ENCODE peak calls at places on chromosome 19, in nine cellular contexts. I is fibroblast of lung, Z is adrenal gland, C is right lobe of liver, F is left ventricle myocardium inferior, P is heart right ventricle, D is cardiac muscle cell, J is ascending aorta, H is colonic mucosa. R is an unnamed sample.

GRCh38 chr19:38733493-38734175 is 10.6 kb downstream of the CAPN12 start:
- DNase-seq in I (no peak), Z (peak), C (peak), F (no peak), P (no peak), D (no peak), J (peak), H (peak), R (no peak)

GRCh38 chr19:5154129-5154798 is 185.4 kb downstream of the KDM4B start:
- DNase-seq in I (no peak), Z (no peak), C (peak), F (no peak), P (no peak), D (peak), J (peak), H (peak), R (peak)

GRCh38 chr19:39809368-39809767 is 24.6 kb downstream of the DYRK1B start:
- DNase-seq in I (no peak), Z (no peak), C (no peak), F (no peak), P (no peak), D (no peak), J (no peak), H (no peak), R (no peak)

GRCh38 chr19:29809795-29810503 is 1.8 kb upstream of the CCNE1 start:
- DNase-seq in I (no peak), Z (no peak), C (peak), F (no peak), P (no peak), D (no peak), J (no peak), H (no peak), R (no peak)

GRCh38 chr19:33470040-33470330 is 51.6 kb downstream of the PEPD start:
- DNase-seq in I (no peak), Z (no peak), C (peak), F (no peak), P (no peak), D (no peak), J (no peak), H (no peak), R (no peak)

GRCh38 chr19:31140717-31141116 is 208.5 kb downstream of the TSHZ3 start:
- DNase-seq in I (no peak), Z (no peak), C (no peak), F (no peak), P (no peak), D (peak), J (no peak), H (no peak), R (no peak)

GRCh38 chr19:7013678-7014077 is 7.6 kb downstream of the MBD3L2B start:
- DNase-seq in I (no peak), Z (no peak), C (no peak), F (no peak), P (no peak), D (peak), J (no peak), H (peak), R (no peak)

GRCh38 chr19:19552811-19553210 is 14.7 kb downstream of the CILP2 start:
- DNase-seq in I (peak), Z (no peak), C (no peak), F (no peak), P (no peak), D (peak), J (no peak), H (no peak), R (no peak)

GRCh38 chr19:48415395-48415794 is 21.9 kb downstream of the GRIN2D start:
- DNase-seq in I (peak), Z (peak), C (peak), F (peak), P (peak), D (peak), J (peak), H (peak), R (no peak)

GRCh38 chr19:6509118-6509971 is 7.2 kb upstream of the TUBB4A start:
- DNase-seq in I (no peak), Z (peak), C (peak), F (peak), P (no peak), D (no peak), J (no peak), H (no peak), R (no peak)

GRCh38 chr19:57302727-57303401 is 17.4 kb upstream of the ZNF543 start:
- DNase-seq in I (no peak), Z (no peak), C (no peak), F (no peak), P (no peak), D (peak), J (no peak), H (no peak), R (no peak)

GRCh38 chr19:56119585-56119978 is 1.5 kb downstream of the ZNF787 start:
- DNase-seq in I (no peak), Z (peak), C (no peak), F (no peak), P (no peak), D (no peak), J (no peak), H (peak), R (no peak)

GRCh38 chr19:50962245-50962644 is 7.1 kb downstream of the KLK6 start:
- DNase-seq in I (no peak), Z (no peak), C (no peak), F (no peak), P (no peak), D (no peak), J (no peak), H (no peak), R (no peak)

GRCh38 chr19:10566658-10567410 is 1.0 kb upstream of the KRI1 start:
- DNase-seq in I (no peak), Z (peak), C (no peak), F (no peak), P (no peak), D (no peak), J (peak), H (peak), R (peak)

GRCh38 chr19:28426902-28427232 is 786.1 kb downstream of the UQCRFS1 start:
- DNase-seq in I (peak), Z (no peak), C (no peak), F (no peak), P (no peak), D (peak), J (no peak), H (no peak), R (no peak)

GRCh38 chr19:9673912-9674668 is 810 bp downstream of the ZNF562 start:
- DNase-seq in I (no peak), Z (no peak), C (no peak), F (no peak), P (no peak), D (no peak), J (no peak), H (peak), R (no peak)

GRCh38 chr19:38046254-38047047 is 139.4 kb downstream of the SIPA1L3 start:
- DNase-seq in I (no peak), Z (no peak), C (no peak), F (no peak), P (no peak), D (no peak), J (no peak), H (peak), R (no peak)

GRCh38 chr19:49983645-49984229 is 22.8 kb upstream of the SIGLEC11 start:
- DNase-seq in I (peak), Z (peak), C (no peak), F (peak), P (peak), D (peak), J (peak), H (peak), R (no peak)

GRCh38 chr19:58001895-58002369 is 688 bp downstream of the ZNF606 start:
- DNase-seq in I (peak), Z (peak), C (no peak), F (no peak), P (no peak), D (no peak), J (no peak), H (peak), R (no peak)

GRCh38 chr19:9875796-9876195 is 40.7 kb downstream of the PIN1 start:
- DNase-seq in I (no peak), Z (no peak), C (no peak), F (no peak), P (no peak), D (no peak), J (no peak), H (no peak), R (no peak)

GRCh38 chr19:49436381-49437017 is 4.8 kb downstream of the SLC17A7 start:
- DNase-seq in I (no peak), Z (no peak), C (no peak), F (no peak), P (no peak), D (no peak), J (no peak), H (peak), R (no peak)

GRCh38 chr19:35040826-35041547 is 534 bp upstream of the HPN start:
- DNase-seq in I (peak), Z (peak), C (peak), F (peak), P (peak), D (peak), J (peak), H (peak), R (no peak)

GRCh38 chr19:48271531-48272151 is 1.8 kb downstream of the ZNF114 start:
- DNase-seq in I (peak), Z (peak), C (no peak), F (peak), P (peak), D (peak), J (peak), H (peak), R (no peak)

GRCh38 chr19:36489920-36490415 is 607 bp upstream of the ZNF566 start:
- DNase-seq in I (peak), Z (peak), C (no peak), F (peak), P (no peak), D (peak), J (peak), H (peak), R (peak)

GRCh38 chr19:48247212-48247611 is 8.5 kb downstream of the CARD8 start:
- DNase-seq in I (no peak), Z (no peak), C (no peak), F (no peak), P (no peak), D (no peak), J (no peak), H (no peak), R (no peak)

GRCh38 chr19:3982701-3983541 is 2.3 kb downstream of the EEF2 start:
- DNase-seq in I (peak), Z (no peak), C (no peak), F (no peak), P (peak), D (peak), J (no peak), H (no peak), R (no peak)

GRCh38 chr19:55418185-55418584 is 10.6 kb upstream of the UBE2S start:
- DNase-seq in I (peak), Z (peak), C (no peak), F (no peak), P (peak), D (peak), J (no peak), H (peak), R (no peak)

GRCh38 chr19:3047307-3048189 is 14.7 kb downstream of the TLE5 start:
- DNase-seq in I (peak), Z (peak), C (peak), F (peak), P (peak), D (peak), J (peak), H (peak), R (peak)

GRCh38 chr19:47110521-47111080 is 3.0 kb downstream of the ZC3H4 start:
- DNase-seq in I (no peak), Z (no peak), C (no peak), F (no peak), P (no peak), D (no peak), J (no peak), H (peak), R (no peak)

GRCh38 chr19:50568321-50569022 is at the start of gene LRRC4B:
- DNase-seq in I (no peak), Z (no peak), C (peak), F (no peak), P (no peak), D (peak), J (no peak), H (no peak), R (no peak)

GRCh38 chr19:3358392-3358918 is 7.9 kb upstream of the NFIC start:
- DNase-seq in I (no peak), Z (no peak), C (no peak), F (no peak), P (no peak), D (no peak), J (no peak), H (no peak), R (peak)

GRCh38 chr19:29527500-29528328 is 1.9 kb downstream of the VSTM2B start:
- DNase-seq in I (no peak), Z (no peak), C (peak), F (no peak), P (no peak), D (no peak), J (no peak), H (no peak), R (no peak)

GRCh38 chr19:4976412-4977298 is 7.7 kb downstream of the KDM4B start:
- DNase-seq in I (peak), Z (peak), C (peak), F (peak), P (peak), D (peak), J (peak), H (peak), R (peak)

GRCh38 chr19:51418707-51419106 is 1.3 kb upstream of the SIGLEC10 start:
- DNase-seq in I (no peak), Z (no peak), C (no peak), F (no peak), P (no peak), D (no peak), J (no peak), H (no peak), R (no peak)

GRCh38 chr19:3899531-3900294 is 19.2 kb downstream of the ATCAY start:
- DNase-seq in I (no peak), Z (peak), C (no peak), F (no peak), P (no peak), D (no peak), J (peak), H (no peak), R (no peak)

GRCh38 chr19:24060687-24061356 is 26.2 kb upstream of the ZNF254 start:
- DNase-seq in I (no peak), Z (no peak), C (no peak), F (no peak), P (no peak), D (no peak), J (no peak), H (no peak), R (no peak)

GRCh38 chr19:6925801-6926751 is 38.7 kb downstream of the ADGRE1 start:
- DNase-seq in I (no peak), Z (no peak), C (no peak), F (no peak), P (no peak), D (no peak), J (no peak), H (no peak), R (no peak)

GRCh38 chr19:16068696-16069259 is 7.5 kb upstream of the TPM4 start:
- DNase-seq in I (no peak), Z (peak), C (peak), F (no peak), P (no peak), D (no peak), J (no peak), H (no peak), R (no peak)

GRCh38 chr19:16064209-16064889 is 11.9 kb upstream of the TPM4 start:
- DNase-seq in I (no peak), Z (no peak), C (no peak), F (no peak), P (no peak), D (no peak), J (peak), H (no peak), R (no peak)

GRCh38 chr19:16069813-16070365 is 6.4 kb upstream of the TPM4 start:
- DNase-seq in I (no peak), Z (peak), C (peak), F (no peak), P (no peak), D (no peak), J (peak), H (no peak), R (no peak)

GRCh38 chr19:16067205-16067938 is 8.9 kb upstream of the TPM4 start:
- DNase-seq in I (peak), Z (peak), C (peak), F (no peak), P (peak), D (peak), J (peak), H (peak), R (peak)

DNA sequence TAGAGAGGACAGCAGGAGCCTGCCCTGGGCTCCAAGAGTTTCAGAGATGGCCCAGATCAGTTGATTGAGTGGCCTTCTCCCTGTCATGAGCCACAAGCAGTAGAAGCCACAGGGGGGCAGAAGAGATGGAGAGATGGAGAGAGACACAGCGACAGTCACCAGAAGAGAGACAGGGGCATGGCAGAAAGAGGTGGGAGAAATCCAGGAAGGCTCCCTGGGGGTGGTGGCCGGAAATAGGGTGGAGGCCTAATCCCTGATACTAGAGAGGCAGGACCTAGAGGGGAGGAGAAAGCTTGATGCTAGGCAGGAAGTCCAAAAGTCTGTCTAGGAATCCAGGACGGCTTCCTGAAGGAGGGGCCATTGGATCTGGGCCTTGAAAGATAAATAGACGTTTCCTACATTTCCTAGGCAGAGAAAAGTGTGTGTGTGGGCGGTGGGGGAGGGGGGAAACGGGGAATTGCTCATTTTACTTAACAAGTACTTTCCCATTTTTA is 9.6 kb upstream of the TPM4 start:
- DNase-seq in I (peak), Z (no peak), C (no peak), F (no peak), P (peak), D (peak), J (no peak), H (peak), R (no peak)
- TF ChIP-seq CTCF in I (peak), Z (peak), C (peak), F (peak), P (peak), D (no peak), J (no peak), H (peak), R (no peak)

GRCh38 chr19:13055213-13056051 is 47.2 kb downstream of the LYL1 start:
- DNase-seq in I (peak), Z (peak), C (no peak), F (peak), P (peak), D (peak), J (peak), H (no peak), R (peak)

GRCh38 chr19:13054605-13055212 is 47.9 kb downstream of the LYL1 start:
- DNase-seq in I (no peak), Z (no peak), C (no peak), F (peak), P (no peak), D (no peak), J (no peak), H (no peak), R (no peak)

GRCh38 chr19:13053238-13053637 is 49.4 kb downstream of the LYL1 start:
- DNase-seq in I (peak), Z (no peak), C (no peak), F (no peak), P (no peak), D (peak), J (no peak), H (no peak), R (no peak)

GRCh38 chr19:13052447-13053232 is 50.0 kb downstream of the LYL1 start:
- DNase-seq in I (no peak), Z (no peak), C (no peak), F (no peak), P (no peak), D (no peak), J (no peak), H (no peak), R (no peak)

GRCh38 chr19:13053761-13054604 is 48.7 kb downstream of the LYL1 start:
- DNase-seq in I (peak), Z (peak), C (peak), F (peak), P (peak), D (peak), J (peak), H (peak), R (peak)
- H3K27ac ChIP-seq in I (peak), Z (peak), C (peak), F (peak), P (peak), D (no peak), J (peak), H (peak), R (peak)

DNA sequence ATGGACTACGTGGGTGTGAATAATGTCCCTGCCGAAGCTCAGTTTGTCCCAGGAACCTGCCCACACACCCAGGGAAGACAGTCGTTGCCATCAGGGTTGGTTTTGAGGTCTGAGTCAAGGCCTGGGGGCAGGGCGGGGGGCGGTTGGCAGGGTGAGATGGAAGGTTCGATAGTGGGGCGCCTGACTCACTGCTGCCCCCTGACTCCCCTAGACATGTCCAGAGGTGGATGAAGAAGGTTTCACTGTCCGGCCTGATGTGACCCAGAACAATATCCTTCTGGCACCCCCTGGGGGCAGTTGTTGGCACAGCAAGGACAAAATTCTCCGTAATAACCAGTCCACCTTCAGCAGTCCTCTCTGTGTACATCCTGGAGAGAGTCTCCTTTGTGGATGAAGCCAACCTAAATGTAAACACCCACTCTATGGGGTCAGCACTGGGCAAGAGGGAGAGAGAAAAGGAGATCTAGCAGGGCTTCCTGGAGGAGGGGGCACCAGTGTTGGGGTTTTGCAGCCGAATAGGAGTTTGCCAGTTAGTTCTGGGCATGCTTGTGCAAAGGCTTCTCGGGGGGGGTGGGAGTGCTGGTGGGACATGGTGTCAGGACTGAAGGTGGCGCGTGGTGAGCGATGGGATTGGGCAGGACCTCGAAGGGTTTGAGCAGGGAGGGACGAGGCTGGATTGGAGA is 19.6 kb upstream of the B3GNT3 start:
- DNase-seq in I (no peak), Z (peak), C (no peak), F (no peak), P (no peak), D (peak), J (no peak), H (peak), R (no peak)
- TF ChIP-seq CTCF in I (peak), Z (peak), C (peak), F (peak), P (peak), D (peak), J (peak), H (peak), R (no peak)

GRCh38 chr19:1585243-1585580 is 7.5 kb downstream of the MBD3 start:
- DNase-seq in I (no peak), Z (no peak), C (no peak), F (no peak), P (no peak), D (no peak), J (no peak), H (no peak), R (no peak)

GRCh38 chr19:1591421-1592022 is 1.1 kb downstream of the MBD3 start:
- DNase-seq in I (no peak), Z (no peak), C (no peak), F (no peak), P (no peak), D (peak), J (no peak), H (no peak), R (peak)

GRCh38 chr19:1590641-1591397 is 1.8 kb downstream of the MBD3 start:
- DNase-seq in I (peak), Z (no peak), C (no peak), F (no peak), P (no peak), D (peak), J (no peak), H (no peak), R (no peak)

GRCh38 chr19:1584500-1585242 is 8.0 kb downstream of the MBD3 start:
- DNase-seq in I (no peak), Z (no peak), C (no peak), F (no peak), P (no peak), D (no peak), J (no peak), H (no peak), R (no peak)

GRCh38 chr19:1587872-1588271 is 4.8 kb downstream of the MBD3 start:
- DNase-seq in I (no peak), Z (no peak), C (no peak), F (no peak), P (no peak), D (no peak), J (no peak), H (no peak), R (no peak)
- H3K27ac ChIP-seq in I (no peak), Z (no peak), C (peak), F (no peak), P (no peak), D (peak), J (no peak), H (no peak), R (no peak)

GRCh38 chr19:42140125-42140754 is 8.0 kb upstream of the POU2F2 start:
- DNase-seq in I (peak), Z (peak), C (no peak), F (peak), P (peak), D (peak), J (no peak), H (peak), R (no peak)
- TF ChIP-seq CTCF in I (no peak), Z (no peak), C (no peak), F (no peak), P (no peak), D (peak), J (no peak), H (no peak), R (no peak)